ENCODE peak calls at places on chromosome 11, in six cellular contexts. A is nephron progenitor cell, S is upper lobe of right lung, L is neural crest cell, Y is epithelial cell of esophagus, R is A673. G is an unnamed sample.

GRCh38 chr11:31987118-31988005 is 103.5 kb upstream of the RCN1 start:
- DNase-seq in A (peak; percentile 73), S (no peak), L (peak; percentile 21), Y (no peak), R (peak; percentile 60), G (peak; percentile 53)

GRCh38 chr11:45583981-45584380 is 81.4 kb downstream of the CHST1 start:
- DNase-seq in A (no peak), S (peak; percentile 44), L (no peak), Y (no peak), R (no peak), G (no peak)

GRCh38 chr11:124644426-124645280 is 22.0 kb downstream of the TBRG1 start:
- DNase-seq in A (peak; percentile 59), S (peak; percentile 64), L (peak; percentile 63), Y (peak; percentile 69), R (peak; percentile 88), G (peak; percentile 89)

GRCh38 chr11:848380-848931 is 5.8 kb downstream of the TSPAN4 start:
- DNase-seq in A (peak; percentile 68), S (peak; percentile 81), L (no peak), Y (peak; percentile 31), R (peak; percentile 54), G (no peak)

GRCh38 chr11:115409691-115410220 is 94.5 kb downstream of the CADM1 start:
- DNase-seq in A (peak; percentile 7), S (no peak), L (no peak), Y (no peak), R (no peak), G (peak; percentile 23)

GRCh38 chr11:127238321-127238720 is 237.8 kb upstream of the KIRREL3 start:
- DNase-seq in A (no peak), S (no peak), L (no peak), Y (peak; percentile 24), R (no peak), G (no peak)

GRCh38 chr11:117961896-117962295 is 24.3 kb upstream of the IL10RA start:
- DNase-seq in A (no peak), S (no peak), L (no peak), Y (no peak), R (no peak), G (no peak)

GRCh38 chr11:117815262-117815803 is 9.2 kb downstream of the FXYD2 start:
- DNase-seq in A (no peak), S (no peak), L (no peak), Y (no peak), R (no peak), G (no peak)

GRCh38 chr11:6219359-6219758 is 14.0 kb downstream of the C11orf42 start:
- DNase-seq in A (no peak), S (no peak), L (no peak), Y (peak; percentile 93), R (peak; percentile 72), G (no peak)

GRCh38 chr11:995752-996420 is 40.6 kb downstream of the MUC6 start:
- DNase-seq in A (peak; percentile 77), S (no peak), L (peak; percentile 32), Y (no peak), R (no peak), G (peak; percentile 22)

GRCh38 chr11:2358754-2359444 is 18.2 kb upstream of the CD81 start:
- DNase-seq in A (no peak), S (peak; percentile 21), L (no peak), Y (no peak), R (no peak), G (no peak)
- TF ChIP-seq CTCF in A (no peak), S (no peak), L (no peak), Y (no peak), R (no peak), G (no peak)

DNA sequence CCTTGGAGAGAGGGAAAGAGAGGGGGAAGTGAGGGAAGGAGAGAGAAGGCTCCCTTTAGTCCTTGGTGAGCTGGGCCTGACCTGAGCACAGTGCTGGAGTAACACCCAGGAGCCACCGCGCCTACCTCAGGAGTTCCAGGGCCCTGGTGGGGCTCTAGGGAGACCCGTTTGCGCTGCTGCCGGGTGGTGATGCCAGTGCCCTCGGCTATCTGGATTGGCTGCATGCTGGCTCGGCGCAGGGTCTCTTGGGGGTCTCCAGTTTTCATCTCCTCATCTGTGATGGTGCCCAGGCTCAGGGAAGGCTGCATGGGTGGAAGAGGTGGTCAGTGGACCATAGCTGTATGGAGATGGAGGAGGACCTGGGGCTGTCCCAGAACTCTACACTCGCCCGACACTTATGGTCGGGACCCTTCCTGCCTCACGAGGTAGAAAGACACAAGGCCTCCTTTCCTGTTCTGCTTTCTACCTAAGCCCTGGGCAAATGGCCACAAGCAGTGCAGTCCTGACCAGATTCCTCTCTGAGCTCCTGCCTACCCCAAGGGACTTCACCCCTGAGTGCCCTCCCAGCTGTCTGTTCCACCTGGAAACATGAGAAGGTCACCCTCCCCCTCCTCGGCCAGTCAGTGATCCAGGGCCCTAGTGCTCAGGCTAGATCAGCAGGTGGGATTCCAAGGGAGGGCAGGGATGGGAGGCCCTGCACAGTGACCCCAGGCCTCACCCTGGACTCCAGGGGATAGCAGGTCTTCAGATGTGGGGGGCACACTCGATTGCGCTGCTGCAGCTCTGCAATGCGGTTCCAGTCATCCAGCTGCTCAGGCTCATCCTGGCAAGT is 6.0 kb downstream of the IL18BP start:
- DNase-seq in A (no peak), S (no peak), L (no peak), Y (no peak), R (no peak), G (no peak)
- TF ChIP-seq CTCF in A (no peak), S (no peak), L (no peak), Y (no peak), R (no peak), G (no peak)

GRCh38 chr11:57228600-57228999 is 8.4 kb downstream of the APLNR start:
- DNase-seq in A (no peak), S (no peak), L (no peak), Y (no peak), R (no peak), G (no peak)

GRCh38 chr11:57223601-57224000 is 13.4 kb downstream of the APLNR start:
- DNase-seq in A (no peak), S (no peak), L (no peak), Y (no peak), R (no peak), G (no peak)

GRCh38 chr11:57222239-57222638 is 14.8 kb downstream of the APLNR start:
- DNase-seq in A (no peak), S (no peak), L (no peak), Y (no peak), R (no peak), G (peak; percentile 44)

GRCh38 chr11:57224126-57224525 is 12.9 kb downstream of the APLNR start:
- DNase-seq in A (no peak), S (no peak), L (no peak), Y (no peak), R (no peak), G (no peak)

DNA sequence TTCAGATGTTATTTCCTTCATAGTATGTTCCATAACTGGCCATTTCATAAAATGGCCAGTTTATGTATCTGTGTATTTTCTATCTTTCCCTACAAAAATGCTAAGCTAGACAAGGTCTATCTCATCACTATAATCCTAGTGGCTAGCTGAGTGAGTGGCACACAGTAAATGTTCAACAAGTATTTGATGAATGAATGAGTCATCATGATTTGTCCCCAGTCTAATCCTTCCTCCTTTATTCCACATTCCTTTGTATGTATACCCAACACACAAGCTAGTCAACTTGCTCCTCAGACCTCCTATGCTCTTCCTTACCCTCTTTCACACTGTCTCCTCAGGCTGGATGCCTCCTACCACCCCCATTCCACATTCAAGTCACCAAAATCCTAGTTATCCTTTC is 12.5 kb downstream of the APLNR start:
- DNase-seq in A (no peak), S (no peak), L (no peak), Y (peak; percentile 61), R (peak; percentile 23), G (no peak)
- TF ChIP-seq CTCF in A (no peak), S (no peak), L (no peak), Y (no peak), R (no peak), G (no peak)

DNA sequence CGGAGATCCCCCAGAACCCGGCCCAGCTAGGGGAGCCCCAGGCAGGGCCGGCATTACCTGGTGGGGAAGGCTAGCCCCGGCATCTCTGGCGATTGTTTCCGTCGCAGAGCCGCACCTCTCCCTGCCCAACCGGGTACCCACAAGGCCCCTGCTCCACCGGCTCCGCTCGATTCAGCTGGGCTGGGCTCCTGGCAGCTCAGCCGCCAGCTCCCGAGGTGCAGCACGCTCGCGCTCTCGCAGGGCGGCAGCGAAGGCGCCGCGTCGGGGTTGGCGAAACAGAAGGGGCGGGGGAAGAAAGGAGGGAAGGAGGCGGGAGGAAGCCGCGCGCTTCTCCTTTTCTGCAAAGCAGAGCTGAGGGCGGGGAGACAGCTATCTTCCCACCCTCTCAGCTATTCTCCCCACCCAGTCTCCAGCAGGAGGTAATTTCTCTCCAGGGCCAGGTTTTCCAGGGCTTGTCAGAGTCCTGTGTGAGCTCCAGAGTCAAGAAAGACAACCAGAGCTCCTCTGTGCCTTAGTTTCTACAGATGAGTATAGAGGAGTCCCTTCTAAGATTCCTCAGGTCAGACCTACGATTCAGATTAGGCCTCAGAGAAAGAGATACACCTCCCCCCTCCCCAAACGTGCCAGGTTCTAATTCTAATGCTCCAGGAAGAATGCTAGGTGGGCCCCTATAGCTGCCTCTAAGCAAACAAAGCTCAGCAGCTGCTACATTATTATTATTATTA is 62.0 kb downstream of the PAK1 start:
- DNase-seq in A (peak; percentile 83), S (peak; percentile 93), L (peak; percentile 70), Y (peak; percentile 92), R (peak; percentile 96), G (peak; percentile 86)
- TF ChIP-seq CTCF in A (no peak), S (peak; percentile 17), L (no peak), Y (peak; percentile 4), R (peak; percentile 31), G (no peak)

DNA sequence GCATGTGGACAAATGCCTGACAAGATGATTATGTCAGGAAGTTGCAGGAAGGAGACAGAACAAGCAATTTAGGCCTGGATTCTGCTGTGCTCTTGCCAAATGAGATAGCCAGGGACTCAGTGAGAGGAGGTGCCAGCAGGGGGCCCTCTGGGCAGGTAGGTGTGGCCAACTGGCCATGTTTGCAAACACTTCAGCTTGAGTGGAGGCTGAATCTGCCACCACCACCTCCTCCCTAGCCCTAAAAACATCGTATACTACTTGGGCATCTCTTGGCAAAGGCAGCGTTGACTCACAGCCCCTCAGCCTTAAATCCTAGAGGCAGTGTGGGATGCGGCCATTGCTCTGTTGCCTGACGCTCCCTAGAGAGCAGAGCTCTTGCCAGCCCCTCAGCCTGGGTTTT is 95.1 kb upstream of the PLET1 start:
- DNase-seq in A (peak; percentile 39), S (peak; percentile 73), L (peak; percentile 16), Y (peak; percentile 55), R (peak; percentile 70), G (peak; percentile 72)
- TF ChIP-seq CTCF in A (peak; percentile 31), S (peak; percentile 17), L (peak; percentile 44), Y (peak; percentile 45), R (peak; percentile 45), G (peak; percentile 53)

GRCh38 chr11:92071660-92072059 is 153.0 kb upstream of the FAT3 start:
- DNase-seq in A (no peak), S (no peak), L (no peak), Y (no peak), R (no peak), G (no peak)

GRCh38 chr11:92070026-92070889 is 154.4 kb upstream of the FAT3 start:
- DNase-seq in A (no peak), S (no peak), L (no peak), Y (peak; percentile 4), R (no peak), G (no peak)
- TF ChIP-seq CTCF in A (no peak), S (no peak), L (peak; percentile 39), Y (peak; percentile 19), R (peak; percentile 13), G (peak; percentile 22)

DNA sequence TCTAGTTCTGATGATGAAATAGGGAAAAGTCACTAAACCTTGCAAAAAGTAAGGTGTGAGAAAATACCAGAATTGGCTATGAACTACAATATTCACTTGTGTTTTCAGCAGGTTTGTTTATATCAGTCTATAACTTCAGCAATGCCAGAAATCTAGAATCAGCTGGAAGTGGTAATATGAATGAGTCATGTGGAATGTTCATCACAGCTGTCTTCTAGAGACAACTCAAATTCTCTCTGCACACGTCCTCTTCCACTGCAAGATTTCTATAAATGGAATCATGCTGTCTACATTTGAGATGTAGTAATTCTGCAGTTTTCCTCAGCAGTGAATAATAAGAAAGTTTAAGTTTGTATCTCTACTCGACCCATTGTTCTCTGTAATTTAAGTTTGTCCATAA is 89.9 kb downstream of the OR4A15 start:
- DNase-seq in A (no peak), S (no peak), L (no peak), Y (no peak), R (no peak), G (no peak)
- TF ChIP-seq CTCF in A (no peak), S (no peak), L (no peak), Y (no peak), R (no peak), G (no peak)